ENCODE peak calls at places on chromosomes 7 and 10, in eight cellular contexts. K is cardiac muscle cell, L is foreskin keratinocyte, G is pancreas, E is lung, Q is breast epithelium, J is WTC11, N is HCT116. T is an unnamed sample.

GRCh38 chr7:92794386-92794785 is 42.0 kb downstream of the CDK6 start:
- DNase-seq in L (no peak), K (no peak), J (no peak), E (no peak), N (no peak), G (no peak), Q (no peak), T (no peak)

GRCh38 chr10:80411267-80411668 is 2.9 kb downstream of the PRXL2A start:
- DNase-seq in E (no peak), K (peak), J (no peak), N (no peak), Q (no peak), L (no peak), G (peak), T (no peak)

GRCh38 chr10:116490028-116490662 is 55.6 kb upstream of the PNLIP start:
- DNase-seq in E (no peak), G (no peak), K (peak), N (peak), L (peak), J (no peak), Q (no peak), T (no peak)

GRCh38 chr10:68550747-68551411 is 9.3 kb upstream of the TET1 start:
- DNase-seq in G (no peak), J (peak), L (peak), K (peak), N (peak), E (peak), Q (no peak), T (no peak)

GRCh38 chr10:80611481-80611880 is 73.8 kb downstream of the SH2D4B start:
- DNase-seq in E (no peak), J (no peak), G (no peak), N (no peak), L (no peak), K (no peak), Q (no peak), T (no peak)

GRCh38 chr7:120988591-120989299 is at the start of gene CPED1:
- DNase-seq in L (peak), G (peak), E (peak), N (no peak), Q (peak), K (peak), J (peak), T (peak)

GRCh38 chr10:21481407-21481806 is 44.1 kb downstream of the SKIDA1 start:
- DNase-seq in E (no peak), K (no peak), Q (no peak), G (no peak), L (no peak), N (no peak), J (no peak), T (no peak)

GRCh38 chr10:93071674-93072224 is 1.9 kb upstream of the CYP26A1 start:
- DNase-seq in K (peak), J (peak), G (peak), Q (no peak), L (no peak), N (no peak), E (no peak), T (no peak)

DNA sequence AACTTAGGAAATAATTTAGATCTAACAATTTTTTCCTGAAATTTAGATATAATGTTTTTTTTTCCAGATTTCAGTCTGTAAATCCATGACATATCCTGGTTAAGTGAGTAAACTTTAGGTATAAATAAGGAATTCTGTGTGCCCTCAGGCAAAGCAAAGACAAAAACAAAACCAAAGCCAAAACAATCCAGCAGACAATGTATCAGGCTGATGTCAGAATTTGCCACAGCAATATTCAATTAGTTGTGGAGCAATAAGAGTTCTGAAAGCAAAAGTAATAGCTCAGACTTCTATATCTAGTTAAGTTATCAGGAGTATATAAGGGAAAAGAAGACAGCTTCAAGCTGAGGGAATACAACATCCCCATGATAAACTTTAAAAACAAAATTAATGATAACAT is 82.0 kb downstream of the MKX start:
- DNase-seq in K (no peak), E (no peak), L (peak), G (no peak), Q (no peak), N (no peak), J (no peak), T (no peak)
- TF ChIP-seq CTCF in K (no peak), E (no peak), L (no peak), G (no peak), Q (no peak), N (no peak), J (no peak), T (no peak)

GRCh38 chr7:99446096-99446495 is 7.4 kb downstream of the CPSF4 start:
- DNase-seq in K (no peak), E (no peak), L (no peak), G (no peak), Q (no peak), N (no peak), J (no peak), T (no peak)

GRCh38 chr7:99448855-99449254 is 10.1 kb downstream of the CPSF4 start:
- DNase-seq in Q (no peak), K (no peak), L (no peak), E (no peak), J (no peak), G (no peak), N (no peak), T (no peak)

GRCh38 chr7:99451936-99452335 is 13.2 kb downstream of the CPSF4 start:
- DNase-seq in Q (no peak), G (no peak), N (no peak), J (no peak), E (no peak), L (no peak), K (no peak), T (no peak)

GRCh38 chr7:99452541-99452940 is 13.4 kb downstream of the ATP5MF start:
- DNase-seq in J (no peak), E (no peak), Q (no peak), G (no peak), N (no peak), L (no peak), K (no peak), T (no peak)

GRCh38 chr7:99447943-99448342 is 9.2 kb downstream of the CPSF4 start:
- DNase-seq in J (no peak), E (no peak), K (no peak), G (no peak), N (no peak), L (no peak), Q (no peak), T (no peak)
- TF ChIP-seq CTCF in J (no peak), E (no peak), K (no peak), G (no peak), N (no peak), L (peak), Q (no peak), T (no peak)

GRCh38 chr10:83562381-83562780 is 576.9 kb upstream of the GHITM start:
- DNase-seq in N (no peak), E (no peak), G (no peak), K (no peak), J (no peak), L (no peak), Q (no peak), T (no peak)
- TF ChIP-seq CTCF in N (no peak), E (no peak), G (no peak), K (no peak), J (no peak), L (no peak), Q (no peak), T (no peak)

GRCh38 chr10:97138174-97138573 is 47.6 kb downstream of the SLIT1 start:
- DNase-seq in E (no peak), L (no peak), N (peak), Q (no peak), G (no peak), K (no peak), J (peak), T (no peak)
- TF ChIP-seq CTCF in E (no peak), L (no peak), N (peak), Q (no peak), G (no peak), K (no peak), J (no peak), T (no peak)

GRCh38 chr10:16909961-16910794 is 93.0 kb upstream of the RSU1 start:
- DNase-seq in K (no peak), Q (no peak), J (no peak), G (no peak), E (no peak), N (no peak), L (no peak), T (no peak)

GRCh38 chr10:16905304-16905703 is 88.1 kb upstream of the RSU1 start:
- DNase-seq in N (no peak), Q (no peak), E (no peak), G (no peak), J (no peak), L (no peak), K (no peak), T (no peak)

GRCh38 chr10:16910795-16911164 is 93.6 kb upstream of the RSU1 start:
- DNase-seq in E (no peak), Q (no peak), L (no peak), J (no peak), K (no peak), N (no peak), G (no peak), T (no peak)

GRCh38 chr10:16909271-16909767 is 92.1 kb upstream of the RSU1 start:
- DNase-seq in Q (no peak), G (no peak), J (no peak), E (no peak), K (no peak), N (no peak), L (no peak), T (no peak)

GRCh38 chr10:16907720-16908119 is 90.5 kb upstream of the RSU1 start:
- DNase-seq in Q (no peak), G (no peak), K (no peak), L (no peak), N (no peak), J (no peak), E (no peak), T (no peak)
- TF ChIP-seq CTCF in Q (no peak), G (no peak), K (no peak), L (no peak), N (no peak), J (no peak), E (no peak), T (no peak)

GRCh38 chr7:87505122-87505521 is 29.6 kb upstream of the ABCB4 start:
- DNase-seq in Q (no peak), G (no peak), L (no peak), J (no peak), E (no peak), K (no peak), N (no peak), T (no peak)

GRCh38 chr7:87510430-87510875 is 35.0 kb upstream of the ABCB4 start:
- DNase-seq in G (no peak), E (no peak), N (no peak), Q (no peak), L (no peak), K (no peak), J (no peak), T (no peak)

GRCh38 chr7:87506243-87507180 is 31.0 kb upstream of the ABCB4 start:
- DNase-seq in K (no peak), E (no peak), L (peak), G (no peak), J (no peak), Q (no peak), N (peak), T (no peak)

GRCh38 chr7:87505557-87506242 is 30.2 kb upstream of the ABCB4 start:
- DNase-seq in K (no peak), J (no peak), E (no peak), Q (no peak), G (no peak), L (no peak), N (no peak), T (no peak)

DNA sequence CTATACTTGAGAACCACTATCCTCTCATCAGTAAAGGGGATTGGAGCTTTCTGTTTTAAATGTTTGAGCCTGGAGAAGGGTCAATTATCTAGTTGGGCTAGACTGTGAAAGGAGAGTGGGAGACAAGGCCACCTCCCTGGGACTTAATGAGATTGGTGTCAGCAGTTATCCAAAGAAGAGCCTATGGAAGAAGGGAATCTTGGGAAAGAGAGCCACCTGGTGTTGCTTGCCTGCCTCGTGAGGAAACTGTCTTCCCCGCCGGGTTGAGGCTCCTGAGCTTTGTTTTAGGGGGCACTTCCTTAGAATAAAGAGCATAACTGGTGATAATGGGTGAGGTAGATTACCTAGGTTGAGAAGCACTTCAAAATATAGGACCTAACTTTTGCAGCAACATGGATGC is 32.0 kb upstream of the ABCB4 start:
- DNase-seq in K (peak), N (no peak), E (no peak), J (no peak), L (no peak), G (no peak), Q (no peak), T (no peak)
- TF ChIP-seq CTCF in K (peak), N (peak), E (no peak), J (peak), L (peak), G (no peak), Q (no peak), T (no peak)

DNA sequence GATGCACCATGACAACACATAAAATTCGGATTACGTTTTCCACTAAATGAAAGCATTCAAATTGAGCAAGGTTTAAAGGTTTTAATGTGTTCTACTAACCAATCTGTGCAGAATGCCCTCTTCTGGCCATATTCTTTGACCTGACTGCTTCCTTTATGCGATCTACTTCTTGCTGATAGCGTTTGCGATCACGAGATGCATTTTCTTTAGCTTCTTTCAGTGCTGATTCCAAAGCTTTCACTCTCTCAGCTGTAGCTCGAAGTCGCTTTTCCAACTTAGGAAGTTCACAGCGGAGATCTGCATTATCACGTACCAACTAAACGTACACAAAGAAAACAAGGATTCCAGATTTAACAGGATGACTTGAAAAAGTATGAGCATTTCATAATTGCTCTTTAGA is 39.2 kb downstream of the KIF5B start:
- DNase-seq in G (no peak), J (no peak), Q (no peak), L (no peak), K (no peak), N (no peak), E (no peak), T (no peak)
- TF ChIP-seq CTCF in G (no peak), J (no peak), Q (no peak), L (no peak), K (no peak), N (no peak), E (no peak), T (peak)

DNA sequence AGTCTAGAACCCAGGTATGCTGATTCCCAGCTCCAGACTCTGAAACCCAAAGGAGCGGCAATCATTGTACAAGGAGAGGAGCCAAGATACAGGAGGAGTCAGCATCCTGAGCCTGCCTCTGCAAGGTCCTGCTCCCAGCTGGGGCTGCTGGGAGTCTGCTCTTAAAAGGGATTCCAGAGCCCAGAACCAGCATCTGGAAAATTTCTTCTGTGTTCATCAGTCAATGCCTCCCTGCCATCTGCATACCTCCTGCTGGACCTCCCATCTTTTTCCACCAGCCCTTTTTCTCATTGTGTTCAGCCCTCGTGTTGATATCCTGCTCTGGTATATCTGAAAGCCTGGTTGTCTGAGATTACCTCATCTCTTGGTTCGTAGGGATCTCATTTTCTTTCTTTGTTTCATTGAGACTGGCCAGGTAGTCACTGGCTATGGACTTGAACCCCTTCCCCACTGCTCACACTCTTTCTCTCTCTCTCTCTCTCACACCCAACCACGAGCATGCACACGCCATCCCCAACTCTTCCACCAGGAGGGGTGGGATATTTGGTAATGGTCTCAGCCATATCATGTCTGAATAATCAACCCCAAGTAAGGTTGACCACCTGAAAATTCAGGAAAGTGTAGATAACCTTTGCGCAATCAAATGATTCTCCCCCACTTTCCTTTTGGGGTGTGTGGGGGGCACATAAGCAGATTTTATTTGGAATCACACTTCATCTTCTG is 608.8 kb downstream of the LRMDA start:
- DNase-seq in L (no peak), J (peak), Q (no peak), K (no peak), N (no peak), E (no peak), G (no peak), T (no peak)
- TF ChIP-seq CTCF in L (peak), J (peak), Q (no peak), K (peak), N (peak), E (no peak), G (no peak), T (no peak)

GRCh38 chr10:47403401-47404318 is 19.6 kb upstream of the ZNF488 start:
- DNase-seq in E (peak), G (no peak), J (no peak), Q (no peak), K (peak), L (no peak), N (no peak), T (peak)
- TF ChIP-seq CTCF in E (no peak), G (no peak), J (no peak), Q (no peak), K (peak), L (peak), N (peak), T (no peak)

T was measured in osteocyte.